ENCODE peak calls at places on chromosome 1, in eight cellular contexts. Z is A549, H is iPS DF 6.9, R is left lung, E is HAP-1, U is GM12878, A is GM23248, Q is colonic mucosa. P is an unnamed sample.
A peak's percentile ranks its signal among the peaks of the same experiment; 100 is the strongest.

GRCh38 chr1:221511797-221512196 is 230.1 kb downstream of the DUSP10 start:
- DNase-seq in E (no peak), Q (no peak), R (no peak), U (no peak), H (no peak), Z (no peak), A (no peak), P (peak; percentile 35)

GRCh38 chr1:214842856-214843255 is 239.7 kb upstream of the KCNK2 start:
- DNase-seq in U (no peak), Q (no peak), Z (no peak), E (no peak), H (no peak), A (peak; percentile 81), R (no peak), P (no peak)

GRCh38 chr1:219666242-219666641 is 53.3 kb upstream of the ZC3H11B start:
- DNase-seq in H (no peak), U (no peak), A (peak; percentile 58), R (no peak), E (no peak), Q (no peak), Z (no peak), P (no peak)

GRCh38 chr1:1430114-1430982 is 5.1 kb upstream of the VWA1 start:
- DNase-seq in A (peak; percentile 27), Q (peak; percentile 60), U (no peak), E (no peak), Z (no peak), H (no peak), R (peak; percentile 86), P (peak; percentile 93)

GRCh38 chr1:24481843-24482610 is 20.6 kb upstream of the RCAN3 start:
- DNase-seq in E (no peak), R (no peak), H (no peak), Z (no peak), A (no peak), U (no peak), Q (no peak), P (no peak)

GRCh38 chr1:172089768-172090510 is 248.6 kb downstream of the DNM3 start:
- DNase-seq in Z (peak; percentile 23), E (no peak), U (peak; percentile 50), Q (peak; percentile 70), A (peak; percentile 74), R (peak; percentile 81), H (peak; percentile 57), P (peak; percentile 66)

GRCh38 chr1:171636141-171636540 is 14.1 kb downstream of the MYOCOS start:
- DNase-seq in R (no peak), H (no peak), U (no peak), Z (no peak), E (no peak), Q (no peak), A (peak; percentile 12), P (peak; percentile 19)

GRCh38 chr1:62903522-62903921 is 119.6 kb downstream of the ATG4C start:
- DNase-seq in Z (no peak), R (no peak), H (no peak), E (no peak), A (no peak), Q (no peak), U (no peak), P (no peak)

GRCh38 chr1:8374812-8375211 is 56.9 kb downstream of the SLC45A1 start:
- DNase-seq in Z (peak; percentile 43), A (peak; percentile 71), E (no peak), Q (peak; percentile 54), U (no peak), R (no peak), H (no peak), P (peak; percentile 57)

GRCh38 chr1:966603-967295 is 467 bp downstream of the PLEKHN1 start:
- DNase-seq in Q (peak; percentile 86), H (no peak), A (peak; percentile 90), Z (peak; percentile 65), U (no peak), R (peak; percentile 96), E (peak; percentile 65), P (peak; percentile 55)

GRCh38 chr1:17633654-17634053 is 94.2 kb downstream of the ARHGEF10L start:
- DNase-seq in Q (no peak), E (no peak), Z (peak; percentile 29), H (no peak), A (peak; percentile 91), U (no peak), R (no peak), P (no peak)

GRCh38 chr1:58500036-58500435 is 46.5 kb downstream of the OMA1 start:
- DNase-seq in H (no peak), A (no peak), R (no peak), Z (no peak), E (no peak), Q (no peak), U (no peak), P (no peak)

GRCh38 chr1:109399326-109399957 is 1.7 kb upstream of the SORT1 start:
- DNase-seq in U (no peak), H (no peak), A (peak; percentile 51), Z (peak; percentile 16), Q (peak; percentile 51), E (peak; percentile 85), R (no peak), P (peak; percentile 72)

GRCh38 chr1:5223266-5223665 is 568.9 kb downstream of the AJAP1 start:
- DNase-seq in R (no peak), A (no peak), E (no peak), H (no peak), Z (no peak), U (no peak), Q (no peak), P (no peak)

GRCh38 chr1:61782771-61783170 is 40.5 kb downstream of the PATJ start:
- DNase-seq in R (no peak), Z (no peak), E (no peak), Q (no peak), A (no peak), U (peak; percentile 71), H (no peak), P (no peak)

GRCh38 chr1:207908112-207908734 is 2.7 kb downstream of the CD34 start:
- DNase-seq in E (no peak), A (no peak), H (no peak), Z (no peak), U (no peak), R (no peak), Q (no peak), P (no peak)

GRCh38 chr1:212899845-212900244 is 41.8 kb downstream of the FLVCR1 start:
- DNase-seq in U (no peak), H (no peak), Q (no peak), R (no peak), Z (no peak), E (no peak), A (no peak), P (no peak)

GRCh38 chr1:234661249-234661928 is 51.4 kb upstream of the IRF2BP2 start:
- DNase-seq in R (no peak), A (no peak), U (no peak), Z (no peak), Q (peak; percentile 27), H (no peak), E (no peak), P (no peak)

GRCh38 chr1:228374711-228375577 is 31.7 kb downstream of the TRIM11 start:
- DNase-seq in R (peak; percentile 73), Q (peak; percentile 69), H (no peak), Z (no peak), E (no peak), U (no peak), A (peak; percentile 95), P (no peak)

GRCh38 chr1:32336963-32337675 is 1.1 kb upstream of the MARCKSL1 start:
- DNase-seq in A (peak; percentile 70), E (no peak), H (no peak), Q (no peak), U (peak; percentile 76), Z (no peak), R (peak; percentile 91), P (no peak)

GRCh38 chr1:7948950-7949349 is 8.3 kb upstream of the TNFRSF9 start:
- DNase-seq in H (no peak), Q (no peak), E (no peak), Z (no peak), U (no peak), A (peak; percentile 91), R (no peak), P (peak; percentile 58)

GRCh38 chr1:47621483-47621882 is 183.6 kb downstream of the FOXD2 start:
- DNase-seq in Z (no peak), H (no peak), A (no peak), R (no peak), U (no peak), E (no peak), Q (peak; percentile 1), P (no peak)

GRCh38 chr1:53614231-53615021 is 124.5 kb downstream of the GLIS1 start:
- DNase-seq in H (no peak), A (no peak), U (no peak), Q (no peak), Z (no peak), R (no peak), E (no peak), P (no peak)

GRCh38 chr1:223714421-223714724 is 2.0 kb downstream of the CAPN2 start:
- DNase-seq in Q (no peak), Z (no peak), R (no peak), U (no peak), E (no peak), H (no peak), A (no peak), P (no peak)
- H3K4me1 ChIP-seq in Q (peaks cover 37% of the 10 kb centered on the region), Z (peaks cover 84% of the 10 kb centered on the region), R (peaks cover 36% of the 10 kb centered on the region), U (peaks cover 32% of the 10 kb centered on the region), E (peaks cover 20% of the 10 kb centered on the region), H (peaks cover 3% of the 10 kb centered on the region), A (peaks cover 55% of the 10 kb centered on the region), P (peaks cover 10% of the 10 kb centered on the region)

GRCh38 chr1:153608089-153608672 is 4.8 kb downstream of the S100A16 start:
- DNase-seq in R (no peak), H (no peak), A (no peak), Q (peak; percentile 28), E (no peak), Z (no peak), U (no peak), P (no peak)
- H3K4me3 ChIP-seq in R (peak overlapping the region; percentile 51), H (no peak overlapping the region), A (peak overlapping the region; percentile 62), Q (peak overlapping the region; percentile 12), E (no peak overlapping the region), Z (peak overlapping the region; percentile 45), U (no peak overlapping the region), P (no peak overlapping the region)

DNA sequence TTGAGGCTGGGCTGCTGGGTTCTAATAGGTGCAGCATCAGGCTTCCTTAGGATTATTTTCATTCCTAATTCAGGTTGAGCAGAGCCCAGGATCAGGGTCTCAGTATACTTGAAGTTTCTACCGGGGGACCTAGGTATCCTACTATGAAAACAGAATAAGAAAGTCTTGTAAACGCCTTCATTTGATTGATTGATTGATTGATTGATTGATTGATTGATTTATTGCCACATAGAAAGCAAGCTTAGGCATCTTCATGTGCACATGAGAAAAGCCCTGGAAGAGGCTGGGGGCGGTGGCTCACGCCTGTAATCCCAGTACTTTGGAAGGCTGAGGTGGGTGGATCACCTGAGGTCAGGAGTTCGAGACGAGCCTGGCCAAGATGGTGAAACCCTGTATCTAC is 97.4 kb upstream of the BMP8A start:
- DNase-seq in H (no peak), R (no peak), Z (no peak), E (no peak), Q (no peak), A (no peak), U (no peak), P (no peak)
- H3K4me1 ChIP-seq in H (peaks cover 4% of the 10 kb centered on the region), R (peaks cover 56% of the 10 kb centered on the region), Z (peaks cover 76% of the 10 kb centered on the region), E (no peaks in the 10 kb centered on the region), Q (peaks cover 18% of the 10 kb centered on the region), A (peaks cover 75% of the 10 kb centered on the region), U (peaks cover 27% of the 10 kb centered on the region), P (peaks cover 84% of the 10 kb centered on the region)

DNA sequence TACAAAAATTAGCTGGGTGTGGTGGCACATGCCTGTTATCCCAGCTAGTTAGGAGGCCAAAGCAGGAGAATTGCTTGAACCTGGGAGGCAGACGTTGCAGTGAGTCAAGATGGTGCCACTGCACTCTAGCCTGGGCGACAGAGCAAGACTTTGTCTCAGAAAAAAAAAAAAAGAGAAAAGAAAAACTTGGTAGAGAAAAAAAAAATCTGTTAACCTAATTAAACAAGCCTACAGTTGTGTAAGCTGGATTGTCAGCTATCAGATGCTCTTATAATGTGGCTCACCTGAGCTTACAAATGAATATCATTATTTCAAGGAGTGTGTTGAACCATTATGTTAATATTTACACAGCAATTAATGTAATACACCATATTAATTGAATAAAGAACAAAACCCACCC is 26.4 kb upstream of the EYA3 start:
- DNase-seq in H (no peak), A (no peak), U (no peak), R (no peak), E (no peak), Q (no peak), Z (no peak), P (no peak)
- H3K4me3 ChIP-seq in H (no peak overlapping the region), A (no peak overlapping the region), U (no peak overlapping the region), R (no peak overlapping the region), E (no peak overlapping the region), Q (no peak overlapping the region), Z (no peak overlapping the region), P (no peak overlapping the region)